ENCODE peak calls at places on chromosomes 2 and 18, in ten cellular contexts. F, P, S, C, D, E, K, B, H and U are unnamed samples.

GRCh38 chr2:99469394-99469793 is 20.4 kb downstream of the REV1 start:
- DNase-seq in P (no peak), S (no peak), E (no peak), K (no peak), F (no peak), B (no peak), D (no peak), H (no peak), C (no peak), U (no peak)

GRCh38 chr2:88117976-88118375 is 9.9 kb downstream of the FABP1 start:
- DNase-seq in D (no peak), C (no peak), E (peak; percentile 12), S (no peak), K (no peak), F (no peak), B (no peak), H (no peak), P (no peak), U (no peak)

GRCh38 chr2:147543056-147543455 is 301.8 kb upstream of the ACVR2A start:
- DNase-seq in E (no peak), H (no peak), C (no peak), K (no peak), F (no peak), P (no peak), B (no peak), D (no peak), S (no peak), U (no peak)

GRCh38 chr2:47016172-47016913 is 100.7 kb upstream of the MCFD2 start:
- DNase-seq in K (no peak), P (no peak), E (peak; percentile 89), S (no peak), B (peak; percentile 91), D (peak; percentile 92), C (no peak), F (no peak), H (peak; percentile 51), U (peak; percentile 88)

GRCh38 chr18:33578371-33579146 is 540 bp downstream of the ASXL3 start:
- DNase-seq in C (peak; percentile 39), B (no peak), K (peak; percentile 57), F (no peak), P (no peak), H (peak; percentile 72), S (peak; percentile 77), D (peak; percentile 16), E (peak; percentile 16), U (peak; percentile 10)

GRCh38 chr18:9392726-9393125 is 58.2 kb downstream of the TWSG1 start:
- DNase-seq in E (no peak), F (no peak), K (no peak), H (peak; percentile 7), P (no peak), S (no peak), C (no peak), B (no peak), D (no peak), U (peak; percentile 26)

GRCh38 chr2:217823626-217824025 is 179.2 kb downstream of the TNS1 start:
- DNase-seq in P (no peak), F (no peak), C (no peak), B (no peak), D (no peak), S (peak; percentile 40), H (no peak), E (no peak), K (no peak), U (no peak)

GRCh38 chr2:100606740-100607343 is 44.0 kb downstream of the PDCL3 start:
- DNase-seq in P (peak; percentile 45), F (no peak), E (peak; percentile 25), S (no peak), K (peak; percentile 57), B (peak; percentile 29), H (peak; percentile 52), C (peak; percentile 52), D (peak; percentile 67), U (peak; percentile 67)

GRCh38 chr2:217813828-217814227 is 189.0 kb downstream of the TNS1 start:
- DNase-seq in D (no peak), F (no peak), E (no peak), P (no peak), C (no peak), B (no peak), S (no peak), K (no peak), H (no peak), U (no peak)

GRCh38 chr2:85540131-85540587 is 1.2 kb downstream of the MAT2A start:
- DNase-seq in E (no peak), F (no peak), K (no peak), B (peak; percentile 58), H (no peak), P (no peak), C (no peak), D (no peak), S (no peak), U (peak; percentile 31)

GRCh38 chr2:227657204-227657845 is 9.3 kb upstream of the SCYGR5 start:
- DNase-seq in D (no peak), C (no peak), S (no peak), H (no peak), F (no peak), P (no peak), B (peak; percentile 22), K (no peak), E (peak; percentile 16), U (no peak)